ENCODE peak calls at places on chromosomes 13 and 19, in eight cellular contexts. One of them, this sample, is unnamed.
A peak's percentile ranks its signal among the peaks of the same experiment; 100 is the strongest.

GRCh38 chr13:78958019-78958418 is 299.1 kb upstream of the OBI1 start:
- DNase-seq in activated CD8-positive, alpha-beta memory T cell treated with anti-CD3 and anti-CD28 coated beads, Interleukin-2, amount 50 U/mL, for 48 hours: no peak
- DNase-seq in NCI-H226: no peak
- DNase-seq in caudate nucleus: no peak
- DNase-seq in stimulated activated CD4-positive, alpha-beta T cell treated with anti-CD3 and anti-CD28 coated beads, Interleukin-4, amount 100 ng/mL, for 4 hours: no peak
- DNase-seq in NT2/D1: no peak
- DNase-seq in NCI-H1105: no peak
- DNase-seq in EL: no peak
- DNase-seq in this sample: no peak

GRCh38 chr13:110712081-110712848 is 1.2 kb upstream of the ING1 start:
- DNase-seq in activated CD8-positive, alpha-beta memory T cell treated with anti-CD3 and anti-CD28 coated beads, Interleukin-2, amount 50 U/mL, for 48 hours: peak; percentile 92
- DNase-seq in NCI-H226: peak; percentile 79
- DNase-seq in caudate nucleus: peak; percentile 85
- DNase-seq in stimulated activated CD4-positive, alpha-beta T cell treated with anti-CD3 and anti-CD28 coated beads, Interleukin-4, amount 100 ng/mL, for 4 hours: peak; percentile 86
- DNase-seq in NT2/D1: peak; percentile 82
- DNase-seq in NCI-H1105: peak; percentile 93
- DNase-seq in EL: peak; percentile 84
- DNase-seq in this sample: peak; percentile 85

GRCh38 chr13:110307697-110308376 is 753 bp downstream of the COL4A2 start:
- DNase-seq in activated CD8-positive, alpha-beta memory T cell treated with anti-CD3 and anti-CD28 coated beads, Interleukin-2, amount 50 U/mL, for 48 hours: no peak
- DNase-seq in NCI-H226: no peak
- DNase-seq in caudate nucleus: no peak
- DNase-seq in stimulated activated CD4-positive, alpha-beta T cell treated with anti-CD3 and anti-CD28 coated beads, Interleukin-4, amount 100 ng/mL, for 4 hours: no peak
- DNase-seq in NT2/D1: no peak
- DNase-seq in NCI-H1105: peak; percentile 35
- DNase-seq in EL: no peak
- DNase-seq in this sample: peak; percentile 45

GRCh38 chr13:107743100-107743499 is 472.2 kb downstream of the LIG4 start:
- DNase-seq in activated CD8-positive, alpha-beta memory T cell treated with anti-CD3 and anti-CD28 coated beads, Interleukin-2, amount 50 U/mL, for 48 hours: no peak
- DNase-seq in NCI-H226: no peak
- DNase-seq in caudate nucleus: no peak
- DNase-seq in stimulated activated CD4-positive, alpha-beta T cell treated with anti-CD3 and anti-CD28 coated beads, Interleukin-4, amount 100 ng/mL, for 4 hours: no peak
- DNase-seq in NT2/D1: no peak
- DNase-seq in NCI-H1105: no peak
- DNase-seq in EL: no peak
- DNase-seq in this sample: no peak

GRCh38 chr19:29634731-29635130 is 28.6 kb downstream of the POP4 start:
- DNase-seq in activated CD8-positive, alpha-beta memory T cell treated with anti-CD3 and anti-CD28 coated beads, Interleukin-2, amount 50 U/mL, for 48 hours: no peak
- DNase-seq in NCI-H226: no peak
- DNase-seq in caudate nucleus: no peak
- DNase-seq in stimulated activated CD4-positive, alpha-beta T cell treated with anti-CD3 and anti-CD28 coated beads, Interleukin-4, amount 100 ng/mL, for 4 hours: no peak
- DNase-seq in NT2/D1: no peak
- DNase-seq in NCI-H1105: no peak
- DNase-seq in EL: no peak
- DNase-seq in this sample: no peak

GRCh38 chr19:292951-293350 is 1.7 kb upstream of the PLPP2 start:
- DNase-seq in activated CD8-positive, alpha-beta memory T cell treated with anti-CD3 and anti-CD28 coated beads, Interleukin-2, amount 50 U/mL, for 48 hours: no peak
- DNase-seq in NCI-H226: no peak
- DNase-seq in caudate nucleus: no peak
- DNase-seq in stimulated activated CD4-positive, alpha-beta T cell treated with anti-CD3 and anti-CD28 coated beads, Interleukin-4, amount 100 ng/mL, for 4 hours: no peak
- DNase-seq in NT2/D1: no peak
- DNase-seq in NCI-H1105: no peak
- DNase-seq in EL: no peak
- DNase-seq in this sample: no peak

GRCh38 chr13:113162783-113163685 is 4.6 kb downstream of the PROZ start:
- DNase-seq in activated CD8-positive, alpha-beta memory T cell treated with anti-CD3 and anti-CD28 coated beads, Interleukin-2, amount 50 U/mL, for 48 hours: no peak
- DNase-seq in NCI-H226: no peak
- DNase-seq in caudate nucleus: no peak
- DNase-seq in stimulated activated CD4-positive, alpha-beta T cell treated with anti-CD3 and anti-CD28 coated beads, Interleukin-4, amount 100 ng/mL, for 4 hours: no peak
- DNase-seq in NT2/D1: no peak
- DNase-seq in NCI-H1105: no peak
- DNase-seq in EL: no peak
- DNase-seq in this sample: no peak

GRCh38 chr19:7792286-7792685 is 29.2 kb downstream of the CLEC4M start:
- DNase-seq in activated CD8-positive, alpha-beta memory T cell treated with anti-CD3 and anti-CD28 coated beads, Interleukin-2, amount 50 U/mL, for 48 hours: no peak
- DNase-seq in NCI-H226: no peak
- DNase-seq in caudate nucleus: no peak
- DNase-seq in stimulated activated CD4-positive, alpha-beta T cell treated with anti-CD3 and anti-CD28 coated beads, Interleukin-4, amount 100 ng/mL, for 4 hours: no peak
- DNase-seq in NT2/D1: no peak
- DNase-seq in NCI-H1105: no peak
- DNase-seq in EL: no peak
- DNase-seq in this sample: peak; percentile 14

GRCh38 chr13:74259641-74260040 is 125.4 kb upstream of the KLF12 start:
- DNase-seq in activated CD8-positive, alpha-beta memory T cell treated with anti-CD3 and anti-CD28 coated beads, Interleukin-2, amount 50 U/mL, for 48 hours: no peak
- DNase-seq in NCI-H226: no peak
- DNase-seq in caudate nucleus: no peak
- DNase-seq in stimulated activated CD4-positive, alpha-beta T cell treated with anti-CD3 and anti-CD28 coated beads, Interleukin-4, amount 100 ng/mL, for 4 hours: no peak
- DNase-seq in NT2/D1: no peak
- DNase-seq in NCI-H1105: no peak
- DNase-seq in EL: no peak
- DNase-seq in this sample: no peak

This sample was measured in EH.